ENCODE peak calls at places on chromosomes 4 and X, in six cellular contexts. Z is endothelial cell of umbilical vein, G is adrenal gland, X is gastrocnemius medialis, M is ovary, N is transverse colon. O is an unnamed sample. For H3K4me1, the result is how much of the 10 kb centered on the place peaks cover.

GRCh38 chr4:18571252-18571885 is 549.8 kb upstream of the LCORL start:
- DNase-seq in N (no peak), M (no peak), G (no peak), X (no peak), Z (peak), O (no peak)

GRCh38 chr4:108758498-108758897 is 4.4 kb downstream of the ETNPPL start:
- DNase-seq in N (no peak), Z (no peak), X (no peak), G (no peak), M (no peak), O (no peak)

GRCh38 chr4:22515145-22515887 is 550 bp downstream of the ADGRA3 start:
- DNase-seq in N (peak), Z (peak), G (peak), X (peak), M (peak), O (peak)

GRCh38 chr4:125719987-125720386 is 405.2 kb downstream of the FAT4 start:
- DNase-seq in M (no peak), X (no peak), N (no peak), Z (peak), G (no peak), O (no peak)

GRCh38 chr4:43330288-43330687 is 437.8 kb downstream of the GRXCR1 start:
- DNase-seq in G (no peak), N (no peak), X (no peak), Z (no peak), M (no peak), O (no peak)

GRCh38 chr4:6123976-6124375 is 76.4 kb downstream of the JAKMIP1 start:
- DNase-seq in G (no peak), N (no peak), X (no peak), Z (no peak), M (no peak), O (peak)

GRCh38 chrX:2430265-2430825 is 70.4 kb downstream of the DHRSX start:
- DNase-seq in N (no peak), G (no peak), Z (no peak), M (no peak), X (no peak), O (peak)

GRCh38 chrX:31132803-31133202 is 61.0 kb upstream of the FTHL17 start:
- DNase-seq in M (no peak), X (no peak), G (no peak), Z (no peak), N (no peak), O (no peak)

GRCh38 chr4:9969526-9970398 is 51.5 kb downstream of the SLC2A9 start:
- DNase-seq in X (no peak), M (no peak), Z (no peak), G (no peak), N (no peak), O (no peak)

GRCh38 chrX:135463937-135464336 is 42.2 kb downstream of the SMIM10L2A start:
- DNase-seq in N (no peak), M (no peak), G (no peak), X (no peak), Z (peak), O (no peak)

GRCh38 chrX:71514367-71515038 is 18.4 kb upstream of the OGT start:
- DNase-seq in M (no peak), Z (no peak), X (no peak), G (no peak), N (peak), O (no peak)

GRCh38 chr4:133493241-133493640 is 344.1 kb downstream of the PCDH10 start:
- DNase-seq in X (no peak), Z (no peak), N (no peak), M (no peak), G (no peak), O (no peak)

GRCh38 chrX:13938053-13938765 is 91.5 kb downstream of the GEMIN8 start:
- DNase-seq in X (no peak), Z (no peak), N (peak), G (no peak), M (peak), O (peak)

GRCh38 chr4:97645437-97645836 is 497.8 kb downstream of the STPG2 start:
- DNase-seq in N (no peak), G (no peak), Z (no peak), X (no peak), M (no peak), O (no peak)

GRCh38 chrX:111090458-111090857 is 5.5 kb upstream of the PAK3 start:
- DNase-seq in X (no peak), Z (no peak), N (no peak), G (no peak), M (no peak), O (no peak)

GRCh38 chr4:184748251-184748652 is 14.4 kb upstream of the CENPU start:
- DNase-seq in G (no peak), Z (no peak), X (no peak), N (peak), M (no peak), O (peak)

GRCh38 chr4:62162606-62163005 is 962.5 kb downstream of the ADGRL3 start:
- DNase-seq in M (no peak), G (no peak), X (no peak), N (no peak), Z (no peak), O (no peak)

GRCh38 chrX:103211012-103211715 is 3.7 kb upstream of the BEX4 start:
- DNase-seq in N (peak), G (peak), M (peak), Z (peak), X (no peak), O (no peak)

GRCh38 chr4:86451560-86452322 is 91.9 kb upstream of the MAPK10 start:
- DNase-seq in Z (no peak), M (no peak), N (no peak), X (no peak), G (no peak), O (no peak)

GRCh38 chr4:159098482-159099127 is 4.3 kb upstream of the RAPGEF2 start:
- DNase-seq in Z (no peak), N (no peak), G (no peak), M (no peak), X (no peak), O (no peak)

GRCh38 chr4:152937280-152937534 is 1.1 kb downstream of the FHDC1 start:
- DNase-seq in X (no peak), Z (no peak), M (no peak), N (no peak), G (no peak), O (no peak)

GRCh38 chrX:38819709-38820108 is 18.4 kb downstream of the MID1IP1 start:
- DNase-seq in X (no peak), M (no peak), N (no peak), Z (no peak), G (no peak), O (no peak)

GRCh38 chrX:150201841-150202240 is 161.3 kb upstream of the MAMLD1 start:
- DNase-seq in Z (no peak), G (no peak), X (no peak), N (no peak), M (no peak), O (no peak)

GRCh38 chrX:139203681-139204575 is 326.6 kb upstream of the F9 start:
- DNase-seq in N (no peak), Z (no peak), M (no peak), G (no peak), X (no peak), O (peak)

GRCh38 chr4:77235289-77235854 is 78.4 kb downstream of the CCNG2 start:
- DNase-seq in N (no peak), Z (no peak), X (no peak), M (no peak), G (no peak), O (no peak)

GRCh38 chr4:143768007-143768591 is 67.6 kb upstream of the FREM3 start:
- DNase-seq in G (peak), Z (peak), N (no peak), X (no peak), M (no peak), O (no peak)

GRCh38 chr4:15416357-15417327 is 11.2 kb upstream of the C1QTNF7 start:
- DNase-seq in X (no peak), Z (no peak), N (no peak), M (no peak), G (no peak), O (no peak)

GRCh38 chr4:14336656-14337055 is 665.6 kb upstream of the CPEB2 start:
- DNase-seq in Z (no peak), G (no peak), N (no peak), X (no peak), M (no peak), O (no peak)

GRCh38 chr4:147160908-147161513 is 215.3 kb upstream of the TTC29 start:
- DNase-seq in M (peak), N (no peak), X (no peak), G (peak), Z (peak), O (no peak)

GRCh38 chr4:73178389-73178788 is 80.2 kb downstream of the ANKRD17 start:
- DNase-seq in X (no peak), M (no peak), G (no peak), Z (no peak), N (no peak), O (no peak)

GRCh38 chrX:54978448-54978847 is 15.5 kb downstream of the PFKFB1 start:
- DNase-seq in G (no peak), N (no peak), M (no peak), X (no peak), Z (peak), O (no peak)

GRCh38 chr4:112361181-112361791 is 64.1 kb downstream of the ALPK1 start:
- DNase-seq in X (no peak), M (no peak), Z (no peak), N (no peak), G (no peak), O (no peak)

GRCh38 chr4:149248191-149248590 is 567.5 kb downstream of the IQCM start:
- DNase-seq in X (no peak), N (no peak), M (no peak), Z (no peak), G (no peak), O (no peak)

GRCh38 chrX:126165721-126166401 is at the start of gene DCAF12L2:
- DNase-seq in N (no peak), X (no peak), Z (no peak), M (no peak), G (no peak), O (no peak)

GRCh38 chrX:111955916-111956315 is 79.9 kb downstream of the TRPC5OS start:
- DNase-seq in N (no peak), Z (no peak), X (no peak), G (no peak), M (no peak), O (no peak)

GRCh38 chrX:7201481-7201880 is 53.5 kb upstream of the PUDP start:
- DNase-seq in Z (no peak), X (no peak), G (no peak), M (no peak), N (no peak), O (no peak)

GRCh38 chr4:38759077-38759789 is 23.6 kb downstream of the TLR10 start:
- DNase-seq in M (peak), Z (peak), N (peak), X (peak), G (peak), O (peak)

GRCh38 chr4:150949943-150950342 is 65.1 kb downstream of the LRBA start:
- DNase-seq in M (no peak), N (no peak), X (no peak), Z (no peak), G (no peak), O (no peak)

GRCh38 chr4:26701786-26702227 is 117.9 kb downstream of the TBC1D19 start:
- DNase-seq in Z (no peak), N (no peak), G (no peak), X (no peak), M (no peak), O (no peak)

GRCh38 chr4:140149851-140150635 is 3.9 kb downstream of the MAML3 start:
- DNase-seq in Z (peak), N (peak), X (peak), G (peak), M (peak), O (peak)

GRCh38 chr4:140151700-140152014 is 2.3 kb downstream of the MAML3 start:
- DNase-seq in Z (peak), G (peak), N (peak), X (peak), M (peak), O (peak)

GRCh38 chr4:140152015-140152703 is 1.8 kb downstream of the MAML3 start:
- DNase-seq in G (no peak), Z (no peak), M (peak), N (peak), X (peak), O (peak)

GRCh38 chr4:140150886-140151699 is 2.9 kb downstream of the MAML3 start:
- DNase-seq in G (peak), N (peak), X (peak), Z (peak), M (peak), O (peak)

GRCh38 chr4:140150636-140150885 is 3.4 kb downstream of the MAML3 start:
- DNase-seq in N (peak), G (no peak), X (peak), Z (no peak), M (peak), O (no peak)
- TF ChIP-seq POLR2A in N (peak), G (no peak), X (no peak), Z (no peak), M (no peak), O (peak)

DNA sequence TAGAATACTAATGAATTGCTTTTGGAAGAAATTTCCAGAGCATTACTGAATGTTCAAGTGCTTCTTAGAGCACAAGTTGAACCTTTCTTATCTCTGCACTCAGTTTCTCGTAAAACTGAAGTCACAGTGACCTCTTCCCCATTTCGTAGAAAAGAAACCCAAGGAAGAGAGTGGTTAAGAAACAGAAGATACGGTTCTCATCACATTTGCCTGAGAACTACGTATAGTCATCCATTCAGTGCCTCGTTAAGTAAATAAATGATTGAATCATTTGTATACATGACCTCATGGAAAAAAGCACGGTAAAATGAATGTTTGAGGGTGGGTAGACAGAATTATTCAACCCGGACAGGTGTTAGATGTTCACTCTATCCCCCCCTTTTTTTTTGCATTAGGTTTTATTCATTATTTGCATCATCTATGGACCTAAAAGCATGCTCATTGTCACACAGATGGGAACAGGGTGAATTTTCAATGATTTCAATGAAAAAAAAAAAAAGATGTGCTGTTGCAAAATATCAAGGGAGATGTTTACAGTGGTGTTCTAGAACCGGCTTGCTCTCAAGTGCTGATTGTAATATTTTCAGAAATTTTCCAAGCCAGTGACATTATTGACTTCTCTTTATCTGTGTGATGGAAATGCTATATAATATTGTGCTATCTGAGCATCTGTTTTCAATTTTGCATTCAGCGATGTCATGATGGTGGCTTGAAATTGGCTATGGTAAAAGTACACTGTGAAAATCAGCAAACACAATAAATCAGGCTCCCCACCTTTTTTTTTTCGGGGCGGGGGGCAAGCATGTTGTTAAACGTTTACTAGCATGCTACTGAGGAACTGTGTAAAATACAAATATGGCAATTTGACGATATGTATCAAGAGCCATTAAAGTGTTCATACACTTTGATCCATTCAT is 4.3 kb downstream of the RHOH start:
- DNase-seq in Z (no peak), G (no peak), X (no peak), M (no peak), N (no peak), O (no peak)
- H3K4me1 ChIP-seq in Z (under half), G (under half), X (under half), M (under half), N (under half), O (under half)

GRCh38 chr4:7960017-7960789 is 20.5 kb upstream of the AFAP1 start:
- DNase-seq in X (no peak), Z (no peak), M (no peak), N (no peak), G (peak), O (no peak)
- TF ChIP-seq POLR2A in X (no peak), Z (no peak), M (no peak), N (no peak), G (no peak), O (no peak)

GRCh38 chr4:7779194-7779768 is 160.4 kb downstream of the AFAP1 start:
- DNase-seq in Z (no peak), G (no peak), X (no peak), M (no peak), N (no peak), O (no peak)

GRCh38 chr4:7777871-7778523 is 161.7 kb downstream of the AFAP1 start:
- DNase-seq in N (no peak), M (no peak), G (no peak), Z (no peak), X (no peak), O (no peak)

GRCh38 chr4:7778524-7779193 is 161.0 kb downstream of the AFAP1 start:
- DNase-seq in M (no peak), X (no peak), Z (no peak), N (no peak), G (no peak), O (no peak)

GRCh38 chr4:7775396-7775795 is 164.3 kb downstream of the AFAP1 start:
- DNase-seq in G (no peak), M (no peak), N (peak), Z (no peak), X (no peak), O (no peak)

GRCh38 chr4:7777017-7777710 is 162.5 kb downstream of the AFAP1 start:
- DNase-seq in N (no peak), Z (no peak), G (no peak), X (no peak), M (no peak), O (peak)
- H3K4me1 ChIP-seq in N (half or more), Z (under half), G (under half), X (under half), M (under half), O (under half)

DNA sequence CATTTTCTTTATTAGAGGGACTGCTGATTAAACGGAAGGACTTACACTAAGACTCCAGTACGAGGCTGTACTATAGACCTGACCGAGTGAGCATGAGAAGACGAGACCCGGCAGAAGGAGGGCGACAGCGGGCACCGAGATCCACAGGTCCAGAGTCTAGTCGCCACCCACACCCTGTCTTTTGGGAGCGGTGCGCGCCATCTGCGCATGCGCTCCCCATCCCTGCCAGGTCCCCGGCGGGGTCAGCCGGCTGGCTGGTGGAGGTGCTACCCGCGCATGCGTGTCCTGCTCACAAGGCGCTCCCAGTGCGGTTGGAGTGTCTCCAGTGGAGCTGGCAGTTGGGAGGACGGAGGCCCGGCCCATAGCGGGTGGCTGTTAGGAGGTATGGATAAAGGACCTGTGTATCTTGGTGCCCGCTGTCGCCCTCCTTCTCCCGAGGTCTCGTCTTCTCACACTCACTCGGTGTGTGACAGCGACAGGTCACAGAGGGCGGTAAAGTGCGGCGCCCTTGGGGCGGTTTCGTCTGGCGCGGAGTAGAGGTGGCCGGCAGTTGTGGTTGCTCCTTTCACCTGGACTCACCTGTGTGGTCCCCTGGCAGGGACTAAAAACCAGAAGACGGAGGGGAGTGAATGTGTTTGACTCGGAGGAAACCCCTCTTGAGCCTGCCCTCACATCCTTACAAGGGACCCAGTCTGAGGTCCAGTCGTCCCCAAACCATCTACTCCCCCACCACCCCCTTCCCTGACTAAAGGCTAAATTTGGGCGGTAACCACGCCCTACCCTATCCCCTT is 7.6 kb upstream of the HSD17B10 start:
- DNase-seq in N (peak), Z (peak), M (peak), G (peak), X (peak), O (peak)
- TF ChIP-seq POLR2A in N (peak), Z (no peak), M (no peak), G (peak), X (peak), O (peak)

GRCh38 chrX:153880440-153880815 is 5.5 kb downstream of the L1CAM start:
- DNase-seq in M (no peak), N (no peak), Z (no peak), X (no peak), G (no peak), O (no peak)

GRCh38 chrX:153878285-153878779 is 7.6 kb downstream of the L1CAM start:
- DNase-seq in X (no peak), Z (no peak), N (no peak), G (no peak), M (no peak), O (no peak)

GRCh38 chrX:153881281-153881680 is 4.7 kb downstream of the L1CAM start:
- DNase-seq in M (no peak), Z (no peak), N (no peak), X (no peak), G (no peak), O (no peak)

GRCh38 chrX:153878969-153879653 is 6.9 kb downstream of the L1CAM start:
- DNase-seq in X (no peak), N (no peak), G (no peak), Z (no peak), M (no peak), O (no peak)

DNA sequence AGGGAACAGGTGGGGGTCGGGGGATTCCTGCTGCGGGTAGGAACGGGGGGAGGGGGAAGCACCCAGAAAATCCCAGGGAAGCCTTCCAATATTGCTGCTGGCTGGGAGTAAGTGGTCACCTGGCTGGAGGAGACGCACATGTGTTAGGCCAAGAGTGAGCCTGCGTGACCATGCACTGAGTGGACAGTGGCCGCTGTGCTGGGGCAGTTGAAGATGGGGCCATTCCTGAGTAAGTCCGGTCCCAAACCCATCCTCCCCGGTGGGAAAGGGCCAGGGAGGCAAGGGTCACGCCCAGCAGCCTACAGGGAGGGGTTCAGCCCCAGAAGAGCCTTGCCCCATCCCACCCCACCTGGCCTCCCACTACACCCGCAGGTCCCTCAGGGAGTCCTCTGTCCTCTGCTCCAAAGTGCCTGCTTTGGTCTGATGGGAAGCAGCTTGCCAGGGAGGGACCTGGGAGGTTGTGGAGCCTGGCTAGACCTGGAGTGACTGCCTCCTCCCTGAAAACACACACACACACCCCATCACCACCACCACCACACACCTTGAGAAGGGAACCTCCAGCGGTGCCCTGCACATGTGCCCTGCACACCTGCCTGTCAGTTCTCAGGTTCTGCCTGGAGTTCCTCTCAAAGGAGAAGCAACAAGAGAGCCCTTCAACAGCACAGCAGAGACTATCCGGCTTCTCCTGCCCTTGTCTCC is 6.1 kb downstream of the L1CAM start:
- DNase-seq in Z (no peak), X (no peak), G (no peak), M (no peak), N (no peak), O (no peak)
- H3K4me1 ChIP-seq in Z (under half), X (under half), G (under half), M (under half), N (under half), O (under half)